ENCODE peak calls at places on chromosome 6, in nine cellular contexts. C is BJ; M is CD8-positive, alpha-beta T cell; D is IMR-90; I is fibroblast of villous mesenchyme; F is Caco-2; Z is neural progenitor cell; L is endodermal cell; Q is HFFc6. S is an unnamed sample.

GRCh38 chr6:78909391-78909790 is 42.0 kb downstream of the IRAK1BP1 start:
- DNase-seq in C (peak; percentile 76), M (no peak), D (peak; percentile 53), I (peak; percentile 81), F (no peak), Z (no peak), L (no peak), Q (peak; percentile 48), S (peak; percentile 57)

GRCh38 chr6:113734886-113735481 is 122.2 kb upstream of the MARCKS start:
- DNase-seq in C (no peak), M (no peak), D (peak; percentile 45), I (peak; percentile 49), F (no peak), Z (no peak), L (no peak), Q (peak; percentile 16), S (no peak)

GRCh38 chr6:37243816-37244370 is 13.7 kb upstream of the TBC1D22B start:
- DNase-seq in C (no peak), M (no peak), D (no peak), I (peak; percentile 33), F (no peak), Z (no peak), L (no peak), Q (no peak), S (no peak)

GRCh38 chr6:150417899-150418824 is 49.4 kb downstream of the IYD start:
- DNase-seq in C (peak; percentile 72), M (peak; percentile 31), D (peak; percentile 84), I (peak; percentile 82), F (no peak), Z (peak; percentile 73), L (no peak), Q (peak; percentile 71), S (peak; percentile 36)

GRCh38 chr6:146819596-146820320 is 221.0 kb downstream of the ADGB start:
- DNase-seq in C (no peak), M (no peak), D (peak; percentile 15), I (no peak), F (no peak), Z (no peak), L (no peak), Q (no peak), S (no peak)

GRCh38 chr6:72218125-72218524 is 331.8 kb downstream of the RIMS1 start:
- DNase-seq in C (no peak), M (no peak), D (peak; percentile 38), I (peak; percentile 6), F (peak; percentile 40), Z (peak; percentile 81), L (peak; percentile 91), Q (peak; percentile 37), S (no peak)

GRCh38 chr6:3328796-3329195 is 70.0 kb downstream of the PSMG4 start:
- DNase-seq in C (no peak), M (no peak), D (no peak), I (no peak), F (no peak), Z (no peak), L (no peak), Q (no peak), S (no peak)

GRCh38 chr6:136657629-136658028 is 107.4 kb upstream of the MAP7 start:
- DNase-seq in C (no peak), M (no peak), D (peak; percentile 78), I (peak; percentile 36), F (peak; percentile 55), Z (no peak), L (no peak), Q (peak; percentile 77), S (no peak)

GRCh38 chr6:111551521-111552231 is 54.0 kb downstream of the TRAF3IP2 start:
- DNase-seq in C (no peak), M (no peak), D (no peak), I (peak; percentile 84), F (peak; percentile 45), Z (no peak), L (peak; percentile 63), Q (peak; percentile 43), S (no peak)

GRCh38 chr6:46963039-46963438 is 41.3 kb upstream of the ADGRF5 start:
- DNase-seq in C (no peak), M (no peak), D (no peak), I (no peak), F (no peak), Z (no peak), L (no peak), Q (no peak), S (no peak)

GRCh38 chr6:156886409-156886808 is 109.2 kb downstream of the ARID1B start:
- DNase-seq in C (no peak), M (no peak), D (no peak), I (no peak), F (no peak), Z (no peak), L (no peak), Q (no peak), S (no peak)

GRCh38 chr6:579339-579738 is 77.6 kb downstream of the HUS1B start:
- DNase-seq in C (no peak), M (no peak), D (peak; percentile 45), I (peak; percentile 33), F (no peak), Z (no peak), L (no peak), Q (peak; percentile 12), S (no peak)

GRCh38 chr6:144160452-144160851 is 10.1 kb downstream of the STX11 start:
- DNase-seq in C (no peak), M (no peak), D (no peak), I (no peak), F (no peak), Z (no peak), L (no peak), Q (no peak), S (no peak)

GRCh38 chr6:155580904-155581303 is 125.3 kb upstream of the NOX3 start:
- DNase-seq in C (no peak), M (no peak), D (no peak), I (no peak), F (no peak), Z (no peak), L (no peak), Q (no peak), S (no peak)
- TF ChIP-seq CTCF in C (no peak), M (no peak), D (peak; percentile 4), I (no peak), F (no peak), Z (peak; percentile 21), L (peak; percentile 58), Q (peak; percentile 49), S (no peak)

DNA sequence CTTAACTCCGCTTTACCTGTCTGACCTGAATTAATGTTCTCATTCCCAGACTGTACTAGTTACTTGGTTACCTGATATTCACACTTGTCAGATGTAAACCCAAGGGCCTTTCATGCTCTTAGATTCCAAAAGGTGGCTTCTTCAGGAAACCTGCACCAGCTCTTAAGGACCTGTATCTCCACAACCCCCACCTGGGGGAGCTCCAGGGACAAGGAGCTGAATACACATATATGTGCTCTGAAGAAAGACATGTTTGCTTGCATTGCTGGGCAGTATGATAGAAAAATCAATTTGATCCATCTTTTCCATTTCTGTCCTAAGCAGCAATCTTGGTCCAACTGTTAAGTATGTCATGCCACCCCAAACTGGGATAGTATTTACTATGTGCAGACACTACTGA is 64.8 kb upstream of the POU3F2 start:
- DNase-seq in C (no peak), M (no peak), D (peak; percentile 4), I (no peak), F (peak; percentile 52), Z (peak; percentile 23), L (peak; percentile 72), Q (no peak), S (no peak)
- TF ChIP-seq CTCF in C (no peak), M (no peak), D (no peak), I (peak; percentile 9), F (peak; percentile 27), Z (peak; percentile 34), L (peak; percentile 74), Q (peak; percentile 19), S (no peak)

GRCh38 chr6:52691718-52692117 is 20.8 kb downstream of the TMEM14A start:
- DNase-seq in C (no peak), M (no peak), D (peak; percentile 5), I (no peak), F (no peak), Z (no peak), L (no peak), Q (peak; percentile 16), S (no peak)
- TF ChIP-seq CTCF in C (no peak), M (no peak), D (peak; percentile 1), I (no peak), F (no peak), Z (no peak), L (no peak), Q (peak; percentile 57), S (no peak)

DNA sequence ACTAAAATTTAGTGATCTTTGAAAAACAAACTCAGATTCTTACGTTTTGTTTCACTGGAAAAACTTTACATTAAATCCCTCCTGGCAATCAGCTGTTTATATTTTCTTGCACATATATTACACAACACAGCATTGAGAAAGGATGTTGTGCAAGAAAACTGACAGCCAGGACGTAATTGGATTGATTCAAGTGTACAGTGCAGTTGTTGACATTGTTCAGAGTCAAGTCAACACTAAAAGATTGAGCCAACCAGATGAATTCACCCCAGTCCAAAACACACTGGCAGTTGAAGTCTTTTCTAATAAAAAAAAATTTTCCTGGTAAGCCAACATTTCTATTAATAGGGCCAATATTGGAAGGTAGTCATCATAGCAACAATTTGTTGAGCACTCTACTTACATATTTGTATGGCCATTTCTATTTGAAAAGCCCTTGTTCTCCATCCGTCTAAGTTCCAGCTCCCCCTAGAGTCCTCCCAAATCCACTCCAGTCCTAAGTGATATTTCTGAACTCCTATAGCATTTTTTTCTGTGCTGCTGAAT is 20.9 kb upstream of the VNN1 start:
- DNase-seq in C (no peak), M (no peak), D (peak; percentile 83), I (peak; percentile 89), F (no peak), Z (no peak), L (no peak), Q (peak; percentile 4), S (no peak)
- TF ChIP-seq CTCF in C (peak; percentile 29), M (no peak), D (peak; percentile 37), I (peak; percentile 40), F (peak; percentile 10), Z (peak; percentile 45), L (peak; percentile 65), Q (peak; percentile 56), S (no peak)

S was measured in AG04449.